ENCODE peak calls at places on chromosomes 5 and 9, in seven cellular contexts. One of them, this sample, is unnamed.

GRCh38 chr9:100595391-100596199 is 17.7 kb downstream of the CAVIN4 start:
- DNase-seq in HTR-8/SVneo: peak
- DNase-seq in nephron progenitor cell: peak
- DNase-seq in RPMI7951: peak
- DNase-seq in midbrain: peak
- DNase-seq in uterus: no peak
- DNase-seq in activated naive CD4-positive, alpha-beta T cell: no peak
- DNase-seq in this sample: peak

GRCh38 chr5:157248771-157249475 is 17.0 kb upstream of the CYFIP2 start:
- DNase-seq in HTR-8/SVneo: no peak
- DNase-seq in nephron progenitor cell: no peak
- DNase-seq in RPMI7951: no peak
- DNase-seq in midbrain: no peak
- DNase-seq in uterus: no peak
- DNase-seq in activated naive CD4-positive, alpha-beta T cell: peak
- DNase-seq in this sample: no peak

GRCh38 chr9:8762676-8763075 is 963.1 kb upstream of the DMAC1 start:
- DNase-seq in HTR-8/SVneo: no peak
- DNase-seq in nephron progenitor cell: peak
- DNase-seq in RPMI7951: no peak
- DNase-seq in midbrain: no peak
- DNase-seq in uterus: no peak
- DNase-seq in activated naive CD4-positive, alpha-beta T cell: no peak
- DNase-seq in this sample: no peak

GRCh38 chr9:11805969-11806368 is 887.2 kb upstream of the TYRP1 start:
- DNase-seq in HTR-8/SVneo: no peak
- DNase-seq in nephron progenitor cell: no peak
- DNase-seq in RPMI7951: no peak
- DNase-seq in midbrain: no peak
- DNase-seq in uterus: no peak
- DNase-seq in activated naive CD4-positive, alpha-beta T cell: no peak
- DNase-seq in this sample: no peak

GRCh38 chr9:88339322-88339721 is 48.9 kb upstream of the SPIN1 start:
- DNase-seq in HTR-8/SVneo: no peak
- DNase-seq in nephron progenitor cell: peak
- DNase-seq in RPMI7951: no peak
- DNase-seq in midbrain: no peak
- DNase-seq in uterus: no peak
- DNase-seq in activated naive CD4-positive, alpha-beta T cell: no peak
- DNase-seq in this sample: no peak

GRCh38 chr5:168434746-168435321 is 51.4 kb upstream of the RARS1 start:
- DNase-seq in HTR-8/SVneo: no peak
- DNase-seq in nephron progenitor cell: no peak
- DNase-seq in RPMI7951: no peak
- DNase-seq in midbrain: no peak
- DNase-seq in uterus: no peak
- DNase-seq in activated naive CD4-positive, alpha-beta T cell: no peak
- DNase-seq in this sample: peak

GRCh38 chr5:89010512-89010911 is 127.5 kb upstream of the MEF2C start:
- DNase-seq in HTR-8/SVneo: no peak
- DNase-seq in nephron progenitor cell: no peak
- DNase-seq in RPMI7951: no peak
- DNase-seq in midbrain: no peak
- DNase-seq in uterus: no peak
- DNase-seq in activated naive CD4-positive, alpha-beta T cell: no peak
- DNase-seq in this sample: no peak

GRCh38 chr9:96554326-96554725 is 65.3 kb downstream of the CDC14B start:
- DNase-seq in HTR-8/SVneo: no peak
- DNase-seq in nephron progenitor cell: no peak
- DNase-seq in RPMI7951: peak
- DNase-seq in midbrain: no peak
- DNase-seq in uterus: no peak
- DNase-seq in activated naive CD4-positive, alpha-beta T cell: no peak
- DNase-seq in this sample: peak

GRCh38 chr9:101307041-101307440 is 77.8 kb downstream of the BAAT start:
- DNase-seq in HTR-8/SVneo: no peak
- DNase-seq in nephron progenitor cell: no peak
- DNase-seq in RPMI7951: peak
- DNase-seq in midbrain: no peak
- DNase-seq in uterus: no peak
- DNase-seq in activated naive CD4-positive, alpha-beta T cell: no peak
- DNase-seq in this sample: no peak

GRCh38 chr5:176429972-176430371 is 13.6 kb upstream of the CLTB start:
- DNase-seq in HTR-8/SVneo: no peak
- DNase-seq in nephron progenitor cell: no peak
- DNase-seq in RPMI7951: peak
- DNase-seq in midbrain: no peak
- DNase-seq in uterus: no peak
- DNase-seq in activated naive CD4-positive, alpha-beta T cell: no peak
- DNase-seq in this sample: peak

GRCh38 chr9:137843355-137843754 is 34.2 kb upstream of the CACNA1B start:
- DNase-seq in HTR-8/SVneo: no peak
- DNase-seq in nephron progenitor cell: no peak
- DNase-seq in RPMI7951: no peak
- DNase-seq in midbrain: no peak
- DNase-seq in uterus: no peak
- DNase-seq in activated naive CD4-positive, alpha-beta T cell: no peak
- DNase-seq in this sample: no peak

GRCh38 chr9:15157371-15157770 is 149.6 kb downstream of the TTC39B start:
- DNase-seq in HTR-8/SVneo: no peak
- DNase-seq in nephron progenitor cell: no peak
- DNase-seq in RPMI7951: no peak
- DNase-seq in midbrain: no peak
- DNase-seq in uterus: no peak
- DNase-seq in activated naive CD4-positive, alpha-beta T cell: no peak
- DNase-seq in this sample: peak